ENCODE peak calls at places on chromosomes 2 and 18, in four cellular contexts. O is WTC11, Y is heart right ventricle, A is NCI-H1694. Q is an unnamed sample.

GRCh38 chr18:21805771-21806366 is 65.3 kb downstream of the MIB1 start:
- DNase-seq in O (no peak), Y (no peak), A (no peak), Q (no peak)

GRCh38 chr18:78915446-78916008 is 64.1 kb upstream of the SALL3 start:
- DNase-seq in O (no peak), Y (no peak), A (no peak), Q (no peak)

GRCh38 chr2:221372156-221372870 is 199.8 kb downstream of the EPHA4 start:
- DNase-seq in O (peak; percentile 62), Y (no peak), A (no peak), Q (no peak)

GRCh38 chr2:74418312-74418711 is 3.1 kb downstream of the C2orf81 start:
- DNase-seq in O (no peak), Y (peak; percentile 80), A (no peak), Q (no peak)

GRCh38 chr2:202278944-202279343 is 13.4 kb downstream of the NOP58 start:
- DNase-seq in O (no peak), Y (no peak), A (peak; percentile 37), Q (no peak)

GRCh38 chr18:47929681-47930085 is 776 bp downstream of the SMAD2 start:
- DNase-seq in O (no peak), Y (peak; percentile 10), A (no peak), Q (no peak)

GRCh38 chr2:18611604-18612003 is 22.2 kb upstream of the NT5C1B start:
- DNase-seq in O (no peak), Y (no peak), A (no peak), Q (no peak)

GRCh38 chr2:27723372-27724144 is 48.0 kb upstream of the MRPL33 start:
- DNase-seq in O (peak; percentile 72), Y (peak; percentile 72), A (no peak), Q (peak; percentile 78)

GRCh38 chr18:37712776-37713175 is 147.2 kb upstream of the CELF4 start:
- DNase-seq in O (no peak), Y (no peak), A (no peak), Q (no peak)

GRCh38 chr2:210000464-210001324 is 1.7 kb upstream of the RPE start:
- DNase-seq in O (no peak), Y (no peak), A (no peak), Q (no peak)

GRCh38 chr2:120751553-120751952 is 15.9 kb downstream of the GLI2 start:
- DNase-seq in O (no peak), Y (peak; percentile 1), A (no peak), Q (no peak)

GRCh38 chr2:100853909-100854810 is 34.2 kb downstream of the NPAS2 start:
- DNase-seq in O (no peak), Y (no peak), A (no peak), Q (no peak)

Q was measured in Caco-2.